ENCODE peak calls at places on chromosome 14, in nine cellular contexts. Q, G, Z, V, B, I, P, O and S are unnamed samples.
A peak's percentile ranks its signal among the peaks of the same experiment; 100 is the strongest.

GRCh38 chr14:105173901-105174894 is 5.6 kb upstream of the JAG2 start:
- DNase-seq in Q (no peak), G (no peak), Z (no peak), V (no peak), B (no peak), I (no peak), P (no peak), O (no peak), S (no peak)

GRCh38 chr14:37842106-37842505 is 246.7 kb downstream of the TTC6 start:
- DNase-seq in Q (no peak), G (no peak), Z (no peak), V (no peak), B (no peak), I (no peak), P (no peak), O (no peak), S (no peak)

GRCh38 chr14:69605761-69606160 is 5.6 kb upstream of the SUSD6 start:
- DNase-seq in Q (no peak), G (no peak), Z (no peak), V (no peak), B (no peak), I (no peak), P (no peak), O (no peak), S (no peak)

GRCh38 chr14:36756221-36756620 is 94.6 kb downstream of the PAX9 start:
- DNase-seq in Q (no peak), G (no peak), Z (no peak), V (no peak), B (no peak), I (no peak), P (no peak), O (no peak), S (no peak)

GRCh38 chr14:81473456-81474155 is 60.0 kb downstream of the SEL1L start:
- DNase-seq in Q (no peak), G (no peak), Z (no peak), V (no peak), B (no peak), I (no peak), P (no peak), O (no peak), S (no peak)

GRCh38 chr14:100076630-100077029 is 11.4 kb downstream of the EVL start:
- DNase-seq in Q (peak; percentile 43), G (peak; percentile 71), Z (peak; percentile 99), V (peak; percentile 28), B (peak; percentile 41), I (peak; percentile 86), P (peak; percentile 81), O (peak; percentile 35), S (no peak)

GRCh38 chr14:51165415-51165814 is 70.5 kb upstream of the TRIM9 start:
- DNase-seq in Q (no peak), G (no peak), Z (no peak), V (no peak), B (no peak), I (no peak), P (no peak), O (no peak), S (no peak)

GRCh38 chr14:22630066-22630465 is 14.1 kb downstream of the OR6J1 start:
- DNase-seq in Q (no peak), G (no peak), Z (no peak), V (peak; percentile 22), B (no peak), I (no peak), P (no peak), O (no peak), S (no peak)

GRCh38 chr14:21241218-21241819 is 27.9 kb downstream of the HNRNPC start:
- DNase-seq in Q (no peak), G (no peak), Z (peak; percentile 29), V (peak; percentile 32), B (no peak), I (no peak), P (peak; percentile 38), O (no peak), S (no peak)

GRCh38 chr14:92897922-92898599 is 24.9 kb upstream of the CHGA start:
- DNase-seq in Q (no peak), G (no peak), Z (no peak), V (no peak), B (no peak), I (no peak), P (no peak), O (no peak), S (no peak)

DNA sequence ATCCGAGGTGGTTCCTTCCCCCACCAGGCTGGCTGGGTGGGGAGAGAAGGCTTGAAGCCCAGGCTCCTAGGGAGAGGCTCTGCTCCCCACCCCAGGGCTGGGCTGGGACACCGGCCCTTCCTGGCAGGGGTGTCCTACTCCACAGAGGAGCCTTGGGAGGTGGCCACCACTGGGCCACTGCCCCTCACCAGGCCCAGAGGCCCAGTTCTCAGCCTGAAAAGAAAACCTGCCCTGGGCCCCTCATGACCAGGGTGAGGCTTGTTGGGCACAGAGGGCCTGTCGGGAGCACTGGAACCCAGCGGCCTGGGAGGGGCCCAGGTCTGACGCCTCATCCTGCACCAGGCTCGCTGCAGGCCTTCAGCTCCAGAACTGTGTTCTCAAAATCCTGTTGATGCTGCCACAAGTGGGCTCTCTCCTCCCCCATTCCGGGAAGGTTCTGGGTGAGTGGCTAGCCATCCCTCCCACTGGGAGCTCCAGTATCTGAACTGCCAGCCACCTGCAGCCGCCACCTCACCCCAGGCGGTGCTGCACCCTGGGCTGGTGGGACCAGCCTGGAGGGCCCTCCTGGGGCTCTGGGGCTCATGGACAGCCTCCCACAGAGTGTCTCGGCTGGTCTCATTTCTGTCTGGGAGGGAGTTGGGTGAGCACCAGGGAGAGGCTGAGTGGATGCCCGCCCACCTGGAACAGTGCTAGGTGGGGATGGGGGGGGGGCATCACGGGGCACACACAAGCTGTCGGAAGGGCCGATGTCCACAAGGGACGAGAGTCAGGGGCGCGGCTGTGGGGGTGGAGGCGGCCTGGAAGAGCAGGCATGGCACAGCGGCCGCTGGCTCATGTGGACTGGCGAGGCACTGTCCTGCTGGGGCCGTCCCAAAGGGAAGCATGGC is 11.8 kb downstream of the BAG5 start:
- DNase-seq in Q (no peak), G (peak; percentile 84), Z (no peak), V (no peak), B (peak; percentile 36), I (no peak), P (no peak), O (peak; percentile 36), S (no peak)
- H3K4me3 ChIP-seq in Q (no peak overlapping the region), G (peak overlapping the region; percentile 31), Z (no peak overlapping the region), V (no peak overlapping the region), B (no peak overlapping the region), I (no peak overlapping the region), P (no peak overlapping the region), O (peak overlapping the region; percentile 52), S (no peak overlapping the region)

GRCh38 chr14:28677381-28677780 is 89.2 kb upstream of the FOXG1 start:
- DNase-seq in Q (no peak), G (no peak), Z (no peak), V (no peak), B (no peak), I (no peak), P (no peak), O (no peak), S (no peak)

GRCh38 chr14:28676481-28676880 is 90.1 kb upstream of the FOXG1 start:
- DNase-seq in Q (peak; percentile 12), G (no peak), Z (no peak), V (peak; percentile 37), B (no peak), I (no peak), P (peak; percentile 6), O (no peak), S (no peak)

GRCh38 chr14:28678887-28679286 is 87.7 kb upstream of the FOXG1 start:
- DNase-seq in Q (no peak), G (no peak), Z (no peak), V (no peak), B (no peak), I (no peak), P (no peak), O (no peak), S (no peak)

GRCh38 chr14:28681681-28682080 is 84.9 kb upstream of the FOXG1 start:
- DNase-seq in Q (no peak), G (no peak), Z (no peak), V (no peak), B (no peak), I (no peak), P (no peak), O (no peak), S (no peak)
- TF ChIP-seq CTCF in Q (no peak), G (no peak), Z (no peak), V (no peak), B (no peak), I (no peak), P (no peak), O (no peak), S (no peak)

GRCh38 chr14:63443361-63443760 is 99.8 kb downstream of the PPP2R5E start:
- DNase-seq in Q (no peak), G (no peak), Z (no peak), V (no peak), B (no peak), I (no peak), P (no peak), O (no peak), S (no peak)

GRCh38 chr14:63435838-63436237 is 107.3 kb downstream of the PPP2R5E start:
- DNase-seq in Q (peak; percentile 22), G (peak; percentile 91), Z (peak; percentile 91), V (peak; percentile 52), B (peak; percentile 68), I (peak; percentile 45), P (peak; percentile 92), O (peak; percentile 42), S (peak; percentile 24)

GRCh38 chr14:63436286-63437098 is 106.7 kb downstream of the PPP2R5E start:
- DNase-seq in Q (no peak), G (no peak), Z (no peak), V (no peak), B (no peak), I (no peak), P (no peak), O (no peak), S (no peak)

GRCh38 chr14:63435204-63435603 is 108.0 kb downstream of the PPP2R5E start:
- DNase-seq in Q (no peak), G (no peak), Z (no peak), V (no peak), B (no peak), I (no peak), P (no peak), O (no peak), S (no peak)

DNA sequence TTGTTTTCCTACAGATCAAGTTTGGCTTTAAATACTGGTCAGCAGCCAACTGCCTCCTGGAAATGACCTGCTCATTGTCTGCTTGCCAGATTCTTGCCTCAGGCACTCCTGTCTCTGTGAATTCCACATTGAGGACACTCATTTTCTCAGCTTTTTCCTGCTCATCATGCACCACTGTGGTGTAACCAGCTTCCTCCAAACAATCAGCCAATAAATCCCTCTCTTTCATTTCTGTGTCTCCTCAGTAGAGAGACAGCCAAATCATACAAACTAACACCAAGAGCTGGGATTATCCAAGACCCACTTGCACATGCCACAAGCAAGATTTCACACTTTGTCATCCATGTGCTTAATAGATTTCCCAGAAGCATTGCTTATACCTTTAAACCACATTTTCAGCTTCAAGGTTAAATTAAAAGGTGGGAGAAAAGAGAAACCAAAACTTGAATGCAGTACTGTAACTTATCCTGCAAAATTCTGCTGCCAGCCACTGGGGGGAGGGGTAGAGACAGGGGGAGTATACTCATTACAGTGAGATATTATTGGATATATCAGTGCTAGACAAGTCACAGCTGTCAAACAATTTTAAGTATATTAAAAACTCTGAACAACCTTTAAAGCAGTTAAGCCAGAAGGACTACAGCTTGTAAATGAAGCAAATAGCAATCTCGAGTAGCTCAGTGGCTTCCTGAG is 105.0 kb downstream of the PPP2R5E start:
- DNase-seq in Q (peak; percentile 88), G (peak; percentile 77), Z (peak; percentile 91), V (peak; percentile 94), B (peak; percentile 74), I (peak; percentile 94), P (peak; percentile 92), O (peak; percentile 38), S (peak; percentile 82)
- H3K4me3 ChIP-seq in Q (no peak overlapping the region), G (no peak overlapping the region), Z (peak overlapping the region; percentile 44), V (peak overlapping the region; percentile 16), B (no peak overlapping the region), I (peak overlapping the region; percentile 21), P (peak overlapping the region; percentile 36), O (peak overlapping the region; percentile 42), S (peak overlapping the region; percentile 33)

GRCh38 chr14:102209224-102209966 is 69.7 kb downstream of the WDR20 start:
- DNase-seq in Q (no peak), G (peak; percentile 50), Z (peak; percentile 32), V (no peak), B (no peak), I (no peak), P (peak; percentile 28), O (no peak), S (peak; percentile 69)
- TF ChIP-seq CTCF in Q (peak; percentile 65), G (no peak), Z (peak; percentile 48), V (peak; percentile 37), B (no peak), I (peak; percentile 31), P (peak; percentile 22), O (peak; percentile 55), S (peak; percentile 74)